ENCODE peak calls at places on chromosomes 12 and 14, in five cellular contexts. One of them, this sample, is unnamed.

GRCh38 chr12:69698769-69699540 is at the start of gene BEST3:
- DNase-seq in foreskin melanocyte: no peak
- DNase-seq in activated T-cell treated with anti-CD3 and anti-CD28 coated beads for 1 hour: no peak
- DNase-seq in activated naive CD4-positive, alpha-beta T cell: no peak
- DNase-seq in fibroblast of mammary gland: no peak
- DNase-seq in this sample: no peak

GRCh38 chr12:3325736-3326135 is 165.3 kb upstream of the PRMT8 start:
- DNase-seq in foreskin melanocyte: no peak
- DNase-seq in activated T-cell treated with anti-CD3 and anti-CD28 coated beads for 1 hour: no peak
- DNase-seq in activated naive CD4-positive, alpha-beta T cell: no peak
- DNase-seq in fibroblast of mammary gland: no peak
- DNase-seq in this sample: no peak

GRCh38 chr12:47391566-47391965 is 311.8 kb upstream of the AMIGO2 start:
- DNase-seq in foreskin melanocyte: no peak
- DNase-seq in activated T-cell treated with anti-CD3 and anti-CD28 coated beads for 1 hour: peak; percentile 33
- DNase-seq in activated naive CD4-positive, alpha-beta T cell: peak; percentile 12
- DNase-seq in fibroblast of mammary gland: no peak
- DNase-seq in this sample: no peak

GRCh38 chr14:47674148-47674545 is 1.3 kb downstream of the MDGA2 start:
- DNase-seq in foreskin melanocyte: no peak
- DNase-seq in activated T-cell treated with anti-CD3 and anti-CD28 coated beads for 1 hour: no peak
- DNase-seq in activated naive CD4-positive, alpha-beta T cell: no peak
- DNase-seq in fibroblast of mammary gland: no peak
- DNase-seq in this sample: no peak

GRCh38 chr12:25276199-25276937 is 25.6 kb upstream of the KRAS start:
- DNase-seq in foreskin melanocyte: no peak
- DNase-seq in activated T-cell treated with anti-CD3 and anti-CD28 coated beads for 1 hour: peak; percentile 18
- DNase-seq in activated naive CD4-positive, alpha-beta T cell: peak; percentile 10
- DNase-seq in fibroblast of mammary gland: peak; percentile 95
- DNase-seq in this sample: no peak

GRCh38 chr12:2826721-2827515 is 7.9 kb downstream of the NRIP2 start:
- DNase-seq in foreskin melanocyte: no peak
- DNase-seq in activated T-cell treated with anti-CD3 and anti-CD28 coated beads for 1 hour: no peak
- DNase-seq in activated naive CD4-positive, alpha-beta T cell: no peak
- DNase-seq in fibroblast of mammary gland: no peak
- DNase-seq in this sample: no peak

GRCh38 chr12:28568709-28569108 is 378.5 kb downstream of the CCDC91 start:
- DNase-seq in foreskin melanocyte: no peak
- DNase-seq in activated T-cell treated with anti-CD3 and anti-CD28 coated beads for 1 hour: no peak
- DNase-seq in activated naive CD4-positive, alpha-beta T cell: no peak
- DNase-seq in fibroblast of mammary gland: peak; percentile 66
- DNase-seq in this sample: no peak

GRCh38 chr12:114306646-114307045 is 99.3 kb downstream of the TBX5 start:
- DNase-seq in foreskin melanocyte: no peak
- DNase-seq in activated T-cell treated with anti-CD3 and anti-CD28 coated beads for 1 hour: no peak
- DNase-seq in activated naive CD4-positive, alpha-beta T cell: no peak
- DNase-seq in fibroblast of mammary gland: peak; percentile 81
- DNase-seq in this sample: no peak

GRCh38 chr12:92737855-92738850 is 35.4 kb downstream of the PLEKHG7 start:
- DNase-seq in foreskin melanocyte: no peak
- DNase-seq in activated T-cell treated with anti-CD3 and anti-CD28 coated beads for 1 hour: no peak
- DNase-seq in activated naive CD4-positive, alpha-beta T cell: no peak
- DNase-seq in fibroblast of mammary gland: no peak
- DNase-seq in this sample: no peak

GRCh38 chr12:65879878-65880277 is 55.6 kb downstream of the HMGA2 start:
- DNase-seq in foreskin melanocyte: peak; percentile 76
- DNase-seq in activated T-cell treated with anti-CD3 and anti-CD28 coated beads for 1 hour: no peak
- DNase-seq in activated naive CD4-positive, alpha-beta T cell: no peak
- DNase-seq in fibroblast of mammary gland: peak; percentile 88
- DNase-seq in this sample: no peak

GRCh38 chr12:570949-571794 is 92.1 kb downstream of the NINJ2 start:
- DNase-seq in foreskin melanocyte: no peak
- DNase-seq in activated T-cell treated with anti-CD3 and anti-CD28 coated beads for 1 hour: no peak
- DNase-seq in activated naive CD4-positive, alpha-beta T cell: no peak
- DNase-seq in fibroblast of mammary gland: peak; percentile 92
- DNase-seq in this sample: no peak

GRCh38 chr14:57293851-57294837 is 25.4 kb downstream of the AP5M1 start:
- DNase-seq in foreskin melanocyte: peak; percentile 72
- DNase-seq in activated T-cell treated with anti-CD3 and anti-CD28 coated beads for 1 hour: no peak
- DNase-seq in activated naive CD4-positive, alpha-beta T cell: no peak
- DNase-seq in fibroblast of mammary gland: peak; percentile 27
- DNase-seq in this sample: no peak

GRCh38 chr12:3901116-3901515 is 27.9 kb upstream of the PARP11 start:
- DNase-seq in foreskin melanocyte: no peak
- DNase-seq in activated T-cell treated with anti-CD3 and anti-CD28 coated beads for 1 hour: no peak
- DNase-seq in activated naive CD4-positive, alpha-beta T cell: no peak
- DNase-seq in fibroblast of mammary gland: no peak
- DNase-seq in this sample: no peak

GRCh38 chr12:95790912-95791849 is 617 bp upstream of the NTN4 start:
- DNase-seq in foreskin melanocyte: no peak
- DNase-seq in activated T-cell treated with anti-CD3 and anti-CD28 coated beads for 1 hour: no peak
- DNase-seq in activated naive CD4-positive, alpha-beta T cell: no peak
- DNase-seq in fibroblast of mammary gland: no peak
- DNase-seq in this sample: no peak

GRCh38 chr14:82403972-82404371 is 870.3 kb upstream of the SEL1L start:
- DNase-seq in foreskin melanocyte: no peak
- DNase-seq in activated T-cell treated with anti-CD3 and anti-CD28 coated beads for 1 hour: no peak
- DNase-seq in activated naive CD4-positive, alpha-beta T cell: no peak
- DNase-seq in fibroblast of mammary gland: no peak
- DNase-seq in this sample: no peak

GRCh38 chr14:32620724-32621123 is 291.6 kb downstream of the AKAP6 start:
- DNase-seq in foreskin melanocyte: peak; percentile 35
- DNase-seq in activated T-cell treated with anti-CD3 and anti-CD28 coated beads for 1 hour: no peak
- DNase-seq in activated naive CD4-positive, alpha-beta T cell: no peak
- DNase-seq in fibroblast of mammary gland: peak; percentile 65
- DNase-seq in this sample: no peak

GRCh38 chr14:51458563-51458955 is 193.2 kb upstream of the FRMD6 start:
- DNase-seq in foreskin melanocyte: no peak
- DNase-seq in activated T-cell treated with anti-CD3 and anti-CD28 coated beads for 1 hour: no peak
- DNase-seq in activated naive CD4-positive, alpha-beta T cell: no peak
- DNase-seq in fibroblast of mammary gland: peak; percentile 98
- DNase-seq in this sample: no peak

GRCh38 chr14:23636317-23637211 is at the start of gene DHRS2:
- DNase-seq in foreskin melanocyte: no peak
- DNase-seq in activated T-cell treated with anti-CD3 and anti-CD28 coated beads for 1 hour: no peak
- DNase-seq in activated naive CD4-positive, alpha-beta T cell: no peak
- DNase-seq in fibroblast of mammary gland: no peak
- DNase-seq in this sample: no peak